ENCODE peak calls at places on chromosomes 6 and 20, in four cellular contexts. One of them, this sample, is unnamed.

GRCh38 chr20:57770852-57771746 is 61.3 kb upstream of the PMEPA1 start:
- DNase-seq in fibroblast of mammary gland: no peak
- DNase-seq in AG09319: no peak
- DNase-seq in upper lobe of left lung: no peak
- DNase-seq in this sample: no peak

GRCh38 chr6:75382634-75382900 is 98.0 kb upstream of the TMEM30A start:
- DNase-seq in fibroblast of mammary gland: no peak
- DNase-seq in AG09319: no peak
- DNase-seq in upper lobe of left lung: no peak
- DNase-seq in this sample: no peak

GRCh38 chr6:105798057-105798456 is 288.1 kb upstream of the PRDM1 start:
- DNase-seq in fibroblast of mammary gland: peak
- DNase-seq in AG09319: peak
- DNase-seq in upper lobe of left lung: no peak
- DNase-seq in this sample: no peak

GRCh38 chr6:155311076-155311475 is 3.2 kb downstream of the TFB1M start:
- DNase-seq in fibroblast of mammary gland: no peak
- DNase-seq in AG09319: no peak
- DNase-seq in upper lobe of left lung: no peak
- DNase-seq in this sample: no peak

GRCh38 chr6:70725817-70726413 is 58.2 kb downstream of the SMAP1 start:
- DNase-seq in fibroblast of mammary gland: peak
- DNase-seq in AG09319: no peak
- DNase-seq in upper lobe of left lung: no peak
- DNase-seq in this sample: no peak

GRCh38 chr6:26183581-26184408 is 96.6 kb downstream of the HFE start:
- DNase-seq in fibroblast of mammary gland: peak
- DNase-seq in AG09319: peak
- DNase-seq in upper lobe of left lung: peak
- DNase-seq in this sample: peak

GRCh38 chr6:46217671-46218131 is 46.9 kb upstream of the ENPP5 start:
- DNase-seq in fibroblast of mammary gland: peak
- DNase-seq in AG09319: no peak
- DNase-seq in upper lobe of left lung: no peak
- DNase-seq in this sample: no peak

GRCh38 chr6:108157234-108157971 is 8.4 kb upstream of the NR2E1 start:
- DNase-seq in fibroblast of mammary gland: no peak
- DNase-seq in AG09319: no peak
- DNase-seq in upper lobe of left lung: peak
- DNase-seq in this sample: peak

GRCh38 chr6:75204222-75204958 is 1.5 kb downstream of the COL12A1 start:
- DNase-seq in fibroblast of mammary gland: peak
- DNase-seq in AG09319: peak
- DNase-seq in upper lobe of left lung: no peak
- DNase-seq in this sample: no peak

GRCh38 chr6:36455486-36456027 is 12.8 kb downstream of the KCTD20 start:
- DNase-seq in fibroblast of mammary gland: no peak
- DNase-seq in AG09319: no peak
- DNase-seq in upper lobe of left lung: no peak
- DNase-seq in this sample: no peak

GRCh38 chr20:57445774-57446173 is 54.6 kb downstream of the RBM38 start:
- DNase-seq in fibroblast of mammary gland: no peak
- DNase-seq in AG09319: no peak
- DNase-seq in upper lobe of left lung: no peak
- DNase-seq in this sample: no peak

GRCh38 chr6:7692453-7692784 is 33.5 kb upstream of the BMP6 start:
- DNase-seq in fibroblast of mammary gland: no peak
- DNase-seq in AG09319: no peak
- DNase-seq in upper lobe of left lung: no peak
- DNase-seq in this sample: no peak

GRCh38 chr20:3754258-3754595 is 13.3 kb downstream of the ADISSP start:
- DNase-seq in fibroblast of mammary gland: no peak
- DNase-seq in AG09319: no peak
- DNase-seq in upper lobe of left lung: no peak
- DNase-seq in this sample: no peak

GRCh38 chr6:111558690-111559192 is 46.9 kb downstream of the TRAF3IP2 start:
- DNase-seq in fibroblast of mammary gland: no peak
- DNase-seq in AG09319: no peak
- DNase-seq in upper lobe of left lung: no peak
- DNase-seq in this sample: no peak

GRCh38 chr20:48352628-48353027 is 475.2 kb downstream of the PREX1 start:
- DNase-seq in fibroblast of mammary gland: no peak
- DNase-seq in AG09319: no peak
- DNase-seq in upper lobe of left lung: no peak
- DNase-seq in this sample: no peak

GRCh38 chr20:48352042-48352441 is 475.8 kb downstream of the PREX1 start:
- DNase-seq in fibroblast of mammary gland: no peak
- DNase-seq in AG09319: no peak
- DNase-seq in upper lobe of left lung: no peak
- DNase-seq in this sample: no peak

GRCh38 chr20:48348022-48348421 is 479.8 kb downstream of the PREX1 start:
- DNase-seq in fibroblast of mammary gland: no peak
- DNase-seq in AG09319: no peak
- DNase-seq in upper lobe of left lung: no peak
- DNase-seq in this sample: no peak

GRCh38 chr20:48349673-48350072 is 478.1 kb downstream of the PREX1 start:
- DNase-seq in fibroblast of mammary gland: no peak
- DNase-seq in AG09319: no peak
- DNase-seq in upper lobe of left lung: no peak
- DNase-seq in this sample: no peak

GRCh38 chr20:48350291-48350988 is 477.4 kb downstream of the PREX1 start:
- DNase-seq in fibroblast of mammary gland: peak
- DNase-seq in AG09319: no peak
- DNase-seq in upper lobe of left lung: no peak
- DNase-seq in this sample: no peak
- TF ChIP-seq CTCF in fibroblast of mammary gland: no peak
- TF ChIP-seq CTCF in AG09319: no peak
- TF ChIP-seq CTCF in upper lobe of left lung: no peak
- TF ChIP-seq CTCF in this sample: no peak

DNA sequence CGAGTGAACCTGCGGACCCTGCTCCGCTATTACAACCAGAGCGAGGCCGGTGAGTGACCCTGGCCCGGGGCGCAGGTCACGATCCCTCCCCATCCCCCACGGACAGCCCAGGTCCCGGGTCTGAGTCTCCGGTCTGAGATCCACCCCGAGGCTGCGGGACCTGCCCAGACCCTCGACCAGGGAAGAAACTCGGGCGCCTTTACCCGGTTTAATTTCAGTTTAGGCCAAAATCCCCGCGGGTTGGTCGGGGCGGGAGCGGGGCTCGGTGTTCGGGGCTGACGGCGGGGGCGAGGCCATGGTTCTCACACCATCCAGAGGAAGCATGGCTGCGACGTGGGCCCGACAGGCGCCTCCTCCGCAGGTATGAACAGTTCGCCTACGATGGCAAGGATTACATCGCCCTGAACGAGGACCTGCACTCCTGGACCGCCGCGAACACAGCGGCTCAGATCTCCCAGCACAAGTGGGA is 46.9 kb upstream of the TRIM26 start:
- DNase-seq in fibroblast of mammary gland: no peak
- DNase-seq in AG09319: no peak
- DNase-seq in upper lobe of left lung: peak
- DNase-seq in this sample: no peak
- TF ChIP-seq CTCF in fibroblast of mammary gland: no peak
- TF ChIP-seq CTCF in AG09319: no peak
- TF ChIP-seq CTCF in upper lobe of left lung: no peak
- TF ChIP-seq CTCF in this sample: no peak

GRCh38 chr6:153814136-153814535 is 224.9 kb upstream of the OPRM1 start:
- DNase-seq in fibroblast of mammary gland: no peak
- DNase-seq in AG09319: no peak
- DNase-seq in upper lobe of left lung: no peak
- DNase-seq in this sample: no peak
- TF ChIP-seq CTCF in fibroblast of mammary gland: no peak
- TF ChIP-seq CTCF in AG09319: no peak
- TF ChIP-seq CTCF in upper lobe of left lung: no peak
- TF ChIP-seq CTCF in this sample: no peak

GRCh38 chr6:118651282-118652050 is at the start of gene CEP85L:
- DNase-seq in fibroblast of mammary gland: peak
- DNase-seq in AG09319: peak
- DNase-seq in upper lobe of left lung: peak
- DNase-seq in this sample: peak
- TF ChIP-seq CTCF in fibroblast of mammary gland: no peak
- TF ChIP-seq CTCF in AG09319: no peak
- TF ChIP-seq CTCF in upper lobe of left lung: no peak
- TF ChIP-seq CTCF in this sample: no peak

DNA sequence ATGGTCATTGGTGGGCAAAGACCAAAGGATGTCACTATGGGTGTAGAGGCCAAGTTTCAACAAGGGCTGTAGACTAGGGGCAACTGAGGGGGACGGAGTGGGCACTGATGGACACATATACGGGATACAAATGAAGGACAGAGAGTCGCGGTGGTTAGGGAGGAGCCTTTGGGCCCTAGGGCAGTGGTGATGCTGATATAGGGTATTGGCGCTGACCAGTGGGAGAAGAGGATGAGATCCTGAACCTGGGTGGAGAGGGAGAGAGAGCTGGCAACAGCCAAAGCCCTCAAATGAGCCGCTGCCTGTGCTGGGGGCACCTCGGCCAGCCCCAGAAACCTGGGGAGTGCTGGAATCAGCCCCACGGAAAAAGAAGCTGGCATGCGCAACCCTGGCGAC is 1.6 kb downstream of the CDH22 start:
- DNase-seq in fibroblast of mammary gland: no peak
- DNase-seq in AG09319: no peak
- DNase-seq in upper lobe of left lung: no peak
- DNase-seq in this sample: no peak
- TF ChIP-seq CTCF in fibroblast of mammary gland: no peak
- TF ChIP-seq CTCF in AG09319: no peak
- TF ChIP-seq CTCF in upper lobe of left lung: no peak
- TF ChIP-seq CTCF in this sample: no peak

DNA sequence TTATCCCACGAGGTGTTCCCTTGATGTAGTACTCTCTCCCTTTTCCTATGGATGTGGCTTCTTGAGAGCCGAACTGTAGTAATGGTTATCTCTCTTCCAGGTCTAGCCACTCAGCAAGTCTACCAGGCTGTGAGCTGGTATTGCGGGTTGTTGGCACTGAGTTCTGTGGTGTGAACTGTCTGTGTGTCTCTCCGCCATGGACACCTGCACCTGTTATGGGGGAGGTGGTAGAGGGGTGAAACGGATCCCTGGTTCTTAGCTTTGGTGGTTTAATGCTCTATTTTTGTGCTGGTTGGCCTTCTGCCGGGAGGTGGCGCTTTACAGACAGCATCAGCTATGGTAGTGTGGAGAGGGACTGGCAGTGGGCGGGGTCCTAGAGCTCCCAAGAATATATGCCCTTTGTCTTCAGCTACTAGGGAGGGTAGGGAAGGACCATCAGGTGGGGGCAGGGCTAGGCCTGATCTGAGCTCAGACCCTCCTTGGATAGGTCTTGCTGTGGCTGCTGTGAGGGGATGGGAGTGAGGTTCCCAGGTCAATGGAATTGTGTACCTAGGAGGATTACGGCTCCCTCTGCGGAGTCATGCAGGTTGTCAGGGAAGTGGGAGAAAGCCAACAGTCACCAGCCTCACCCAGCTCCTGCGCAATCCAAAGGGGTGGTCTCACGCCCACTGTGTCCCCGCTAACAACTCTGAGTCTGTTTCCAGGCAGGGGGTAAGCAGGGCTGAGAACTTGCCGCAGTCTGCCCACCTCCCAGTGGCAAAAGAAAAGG is 154.2 kb downstream of the CCDC170 start:
- DNase-seq in fibroblast of mammary gland: no peak
- DNase-seq in AG09319: no peak
- DNase-seq in upper lobe of left lung: no peak
- DNase-seq in this sample: no peak
- TF ChIP-seq CTCF in fibroblast of mammary gland: peak
- TF ChIP-seq CTCF in AG09319: peak
- TF ChIP-seq CTCF in upper lobe of left lung: no peak
- TF ChIP-seq CTCF in this sample: no peak

GRCh38 chr6:149316108-149316727 is 1.3 kb upstream of the TAB2 start:
- DNase-seq in fibroblast of mammary gland: no peak
- DNase-seq in AG09319: no peak
- DNase-seq in upper lobe of left lung: no peak
- DNase-seq in this sample: no peak

GRCh38 chr6:149318581-149319286 is 1.2 kb downstream of the TAB2 start:
- DNase-seq in fibroblast of mammary gland: no peak
- DNase-seq in AG09319: no peak
- DNase-seq in upper lobe of left lung: no peak
- DNase-seq in this sample: peak

GRCh38 chr6:149316740-149317655 is 514 bp upstream of the TAB2 start:
- DNase-seq in fibroblast of mammary gland: peak
- DNase-seq in AG09319: peak
- DNase-seq in upper lobe of left lung: peak
- DNase-seq in this sample: peak

GRCh38 chr6:149319413-149319812 is 1.9 kb downstream of the TAB2 start:
- DNase-seq in fibroblast of mammary gland: no peak
- DNase-seq in AG09319: no peak
- DNase-seq in upper lobe of left lung: no peak
- DNase-seq in this sample: no peak

DNA sequence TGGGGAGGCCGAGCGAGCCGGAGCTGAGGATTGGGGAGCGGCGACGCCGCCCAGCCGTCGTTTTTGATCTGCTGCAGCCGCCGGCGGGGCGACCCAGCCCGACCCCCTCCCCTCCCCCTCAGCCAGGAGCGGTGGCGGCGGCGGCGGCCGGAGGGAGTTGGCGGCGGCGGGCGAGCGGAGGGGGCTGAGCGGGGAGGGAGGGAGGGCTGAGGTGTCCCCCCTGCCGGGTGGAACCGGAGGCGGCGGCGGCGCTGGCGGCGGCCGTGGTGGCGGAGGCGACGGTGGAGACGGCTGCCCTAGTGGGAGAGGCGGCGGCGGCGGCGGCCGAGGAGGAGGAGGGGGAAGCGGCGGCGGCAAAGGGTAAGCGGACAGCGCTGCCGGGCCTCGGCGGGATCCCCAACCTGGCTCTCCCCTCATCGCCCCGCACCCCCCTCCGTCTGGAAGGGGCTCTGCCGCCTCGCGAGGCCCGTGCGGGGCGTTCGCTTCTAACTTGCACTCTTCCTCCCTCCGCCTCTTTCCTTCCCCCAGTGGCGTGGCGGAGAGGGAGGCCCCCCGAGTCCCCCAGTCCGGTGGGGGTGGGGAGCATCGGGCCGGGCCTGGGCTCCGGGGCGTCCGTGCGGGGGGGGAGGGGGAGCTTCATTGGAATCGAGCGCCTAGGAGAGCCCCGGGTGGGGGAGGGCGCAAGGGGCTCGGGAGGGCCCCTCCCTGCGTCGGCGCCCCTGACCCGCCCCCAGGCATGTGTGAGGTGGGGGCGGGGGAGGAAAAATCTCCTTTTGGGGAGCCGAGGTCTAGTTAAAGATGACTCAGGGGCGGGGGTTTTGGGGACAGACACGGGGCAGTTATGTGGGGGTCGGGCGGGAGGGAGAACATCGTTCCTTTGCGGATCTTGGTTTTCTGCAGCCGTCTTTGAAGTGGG is at the start of gene TAB2:
- DNase-seq in fibroblast of mammary gland: no peak
- DNase-seq in AG09319: no peak
- DNase-seq in upper lobe of left lung: peak
- DNase-seq in this sample: peak
- TF ChIP-seq CTCF in fibroblast of mammary gland: no peak
- TF ChIP-seq CTCF in AG09319: no peak
- TF ChIP-seq CTCF in upper lobe of left lung: no peak
- TF ChIP-seq CTCF in this sample: no peak

GRCh38 chr6:143707702-143708101 is 29.9 kb downstream of the PHACTR2 start:
- DNase-seq in fibroblast of mammary gland: no peak
- DNase-seq in AG09319: no peak
- DNase-seq in upper lobe of left lung: no peak
- DNase-seq in this sample: no peak
- TF ChIP-seq CTCF in fibroblast of mammary gland: no peak
- TF ChIP-seq CTCF in AG09319: no peak
- TF ChIP-seq CTCF in upper lobe of left lung: no peak
- TF ChIP-seq CTCF in this sample: no peak

This sample was measured in activated B cell treated with CpG ODN at 0.5 μM for 24 hours.